ENCODE peak calls at places on chromosomes 13 and 19, in five cellular contexts. One of them, this sample, is unnamed.

GRCh38 chr13:35690546-35690945 is 214.1 kb upstream of the MAB21L1 start:
- DNase-seq in RPMI7951: peak
- DNase-seq in LHCN-M2: peak
- DNase-seq in stimulated activated CD8-positive, alpha-beta memory T cell treated with anti-CD3 and anti-CD28 coated beads, Interleukin-2, amount 100 ng/mL, for 48 hours: no peak
- DNase-seq in EL: peak
- DNase-seq in this sample: no peak

GRCh38 chr13:22077764-22078163 is 406.9 kb downstream of the FGF9 start:
- DNase-seq in RPMI7951: no peak
- DNase-seq in LHCN-M2: no peak
- DNase-seq in stimulated activated CD8-positive, alpha-beta memory T cell treated with anti-CD3 and anti-CD28 coated beads, Interleukin-2, amount 100 ng/mL, for 48 hours: no peak
- DNase-seq in EL: no peak
- DNase-seq in this sample: no peak

GRCh38 chr19:8373867-8374813 is 10.2 kb downstream of the ANGPTL4 start:
- DNase-seq in RPMI7951: no peak
- DNase-seq in LHCN-M2: peak
- DNase-seq in stimulated activated CD8-positive, alpha-beta memory T cell treated with anti-CD3 and anti-CD28 coated beads, Interleukin-2, amount 100 ng/mL, for 48 hours: no peak
- DNase-seq in EL: no peak
- DNase-seq in this sample: no peak

GRCh38 chr13:102017248-102017647 is 384.6 kb downstream of the FGF14 start:
- DNase-seq in RPMI7951: no peak
- DNase-seq in LHCN-M2: no peak
- DNase-seq in stimulated activated CD8-positive, alpha-beta memory T cell treated with anti-CD3 and anti-CD28 coated beads, Interleukin-2, amount 100 ng/mL, for 48 hours: no peak
- DNase-seq in EL: no peak
- DNase-seq in this sample: no peak

GRCh38 chr13:68908879-68909278 is 1198.7 kb upstream of the ATXN8OS start:
- DNase-seq in RPMI7951: no peak
- DNase-seq in LHCN-M2: no peak
- DNase-seq in stimulated activated CD8-positive, alpha-beta memory T cell treated with anti-CD3 and anti-CD28 coated beads, Interleukin-2, amount 100 ng/mL, for 48 hours: no peak
- DNase-seq in EL: no peak
- DNase-seq in this sample: no peak

GRCh38 chr13:89061821-89062220 is 1390.7 kb downstream of the SLITRK5 start:
- DNase-seq in RPMI7951: no peak
- DNase-seq in LHCN-M2: no peak
- DNase-seq in stimulated activated CD8-positive, alpha-beta memory T cell treated with anti-CD3 and anti-CD28 coated beads, Interleukin-2, amount 100 ng/mL, for 48 hours: no peak
- DNase-seq in EL: no peak
- DNase-seq in this sample: no peak

GRCh38 chr19:54233941-54234340 is 8.6 kb downstream of the LILRA6 start:
- DNase-seq in RPMI7951: no peak
- DNase-seq in LHCN-M2: no peak
- DNase-seq in stimulated activated CD8-positive, alpha-beta memory T cell treated with anti-CD3 and anti-CD28 coated beads, Interleukin-2, amount 100 ng/mL, for 48 hours: no peak
- DNase-seq in EL: no peak
- DNase-seq in this sample: peak

GRCh38 chr13:33377825-33378224 is 92.3 kb upstream of the STARD13 start:
- DNase-seq in RPMI7951: no peak
- DNase-seq in LHCN-M2: no peak
- DNase-seq in stimulated activated CD8-positive, alpha-beta memory T cell treated with anti-CD3 and anti-CD28 coated beads, Interleukin-2, amount 100 ng/mL, for 48 hours: no peak
- DNase-seq in EL: no peak
- DNase-seq in this sample: no peak

GRCh38 chr19:31074751-31075150 is 274.5 kb downstream of the TSHZ3 start:
- DNase-seq in RPMI7951: no peak
- DNase-seq in LHCN-M2: no peak
- DNase-seq in stimulated activated CD8-positive, alpha-beta memory T cell treated with anti-CD3 and anti-CD28 coated beads, Interleukin-2, amount 100 ng/mL, for 48 hours: no peak
- DNase-seq in EL: no peak
- DNase-seq in this sample: no peak

GRCh38 chr13:106173346-106173745 is 362.1 kb downstream of the EFNB2 start:
- DNase-seq in RPMI7951: peak
- DNase-seq in LHCN-M2: no peak
- DNase-seq in stimulated activated CD8-positive, alpha-beta memory T cell treated with anti-CD3 and anti-CD28 coated beads, Interleukin-2, amount 100 ng/mL, for 48 hours: no peak
- DNase-seq in EL: no peak
- DNase-seq in this sample: no peak

GRCh38 chr13:70191034-70191433 is 82.8 kb upstream of the KLHL1 start:
- DNase-seq in RPMI7951: no peak
- DNase-seq in LHCN-M2: no peak
- DNase-seq in stimulated activated CD8-positive, alpha-beta memory T cell treated with anti-CD3 and anti-CD28 coated beads, Interleukin-2, amount 100 ng/mL, for 48 hours: no peak
- DNase-seq in EL: no peak
- DNase-seq in this sample: no peak

GRCh38 chr19:16899566-16900075 is 10.8 kb downstream of the F2RL3 start:
- DNase-seq in RPMI7951: peak
- DNase-seq in LHCN-M2: peak
- DNase-seq in stimulated activated CD8-positive, alpha-beta memory T cell treated with anti-CD3 and anti-CD28 coated beads, Interleukin-2, amount 100 ng/mL, for 48 hours: no peak
- DNase-seq in EL: peak
- DNase-seq in this sample: peak

GRCh38 chr19:3721131-3721899 is 13.1 kb downstream of the TJP3 start:
- DNase-seq in RPMI7951: peak
- DNase-seq in LHCN-M2: peak
- DNase-seq in stimulated activated CD8-positive, alpha-beta memory T cell treated with anti-CD3 and anti-CD28 coated beads, Interleukin-2, amount 100 ng/mL, for 48 hours: peak
- DNase-seq in EL: peak
- DNase-seq in this sample: peak

GRCh38 chr19:11737964-11738745 is 591 bp downstream of the ZNF823 start:
- DNase-seq in RPMI7951: peak
- DNase-seq in LHCN-M2: peak
- DNase-seq in stimulated activated CD8-positive, alpha-beta memory T cell treated with anti-CD3 and anti-CD28 coated beads, Interleukin-2, amount 100 ng/mL, for 48 hours: peak
- DNase-seq in EL: peak
- DNase-seq in this sample: no peak

GRCh38 chr19:17948474-17948966 is 15.7 kb downstream of the CCDC124 start:
- DNase-seq in RPMI7951: no peak
- DNase-seq in LHCN-M2: no peak
- DNase-seq in stimulated activated CD8-positive, alpha-beta memory T cell treated with anti-CD3 and anti-CD28 coated beads, Interleukin-2, amount 100 ng/mL, for 48 hours: no peak
- DNase-seq in EL: no peak
- DNase-seq in this sample: no peak

GRCh38 chr13:21979156-21979819 is 308.4 kb downstream of the FGF9 start:
- DNase-seq in RPMI7951: no peak
- DNase-seq in LHCN-M2: no peak
- DNase-seq in stimulated activated CD8-positive, alpha-beta memory T cell treated with anti-CD3 and anti-CD28 coated beads, Interleukin-2, amount 100 ng/mL, for 48 hours: no peak
- DNase-seq in EL: no peak
- DNase-seq in this sample: no peak

GRCh38 chr19:58544591-58545285 is 874 bp downstream of the TRIM28 start:
- DNase-seq in RPMI7951: peak
- DNase-seq in LHCN-M2: peak
- DNase-seq in stimulated activated CD8-positive, alpha-beta memory T cell treated with anti-CD3 and anti-CD28 coated beads, Interleukin-2, amount 100 ng/mL, for 48 hours: peak
- DNase-seq in EL: no peak
- DNase-seq in this sample: peak

GRCh38 chr19:55696301-55697068 is 21.5 kb downstream of the EPN1 start:
- DNase-seq in RPMI7951: no peak
- DNase-seq in LHCN-M2: no peak
- DNase-seq in stimulated activated CD8-positive, alpha-beta memory T cell treated with anti-CD3 and anti-CD28 coated beads, Interleukin-2, amount 100 ng/mL, for 48 hours: no peak
- DNase-seq in EL: no peak
- DNase-seq in this sample: no peak

GRCh38 chr19:8028951-8029491 is 23.5 kb upstream of the CCL25 start:
- DNase-seq in RPMI7951: no peak
- DNase-seq in LHCN-M2: peak
- DNase-seq in stimulated activated CD8-positive, alpha-beta memory T cell treated with anti-CD3 and anti-CD28 coated beads, Interleukin-2, amount 100 ng/mL, for 48 hours: no peak
- DNase-seq in EL: no peak
- DNase-seq in this sample: no peak

GRCh38 chr19:14310055-14310454 is 71.2 kb upstream of the ADGRE5 start:
- DNase-seq in RPMI7951: no peak
- DNase-seq in LHCN-M2: no peak
- DNase-seq in stimulated activated CD8-positive, alpha-beta memory T cell treated with anti-CD3 and anti-CD28 coated beads, Interleukin-2, amount 100 ng/mL, for 48 hours: no peak
- DNase-seq in EL: no peak
- DNase-seq in this sample: no peak

GRCh38 chr13:109584844-109585361 is 201.5 kb downstream of the IRS2 start:
- DNase-seq in RPMI7951: no peak
- DNase-seq in LHCN-M2: no peak
- DNase-seq in stimulated activated CD8-positive, alpha-beta memory T cell treated with anti-CD3 and anti-CD28 coated beads, Interleukin-2, amount 100 ng/mL, for 48 hours: no peak
- DNase-seq in EL: no peak
- DNase-seq in this sample: no peak

GRCh38 chr13:96090240-96091101 is 564 bp downstream of the HS6ST3 start:
- DNase-seq in RPMI7951: no peak
- DNase-seq in LHCN-M2: no peak
- DNase-seq in stimulated activated CD8-positive, alpha-beta memory T cell treated with anti-CD3 and anti-CD28 coated beads, Interleukin-2, amount 100 ng/mL, for 48 hours: no peak
- DNase-seq in EL: peak
- DNase-seq in this sample: no peak

GRCh38 chr19:46015080-46015960 is 7.5 kb downstream of the PGLYRP1 start:
- DNase-seq in RPMI7951: peak
- DNase-seq in LHCN-M2: no peak
- DNase-seq in stimulated activated CD8-positive, alpha-beta memory T cell treated with anti-CD3 and anti-CD28 coated beads, Interleukin-2, amount 100 ng/mL, for 48 hours: peak
- DNase-seq in EL: peak
- DNase-seq in this sample: no peak

GRCh38 chr19:51450730-51451307 is 7.4 kb downstream of the SIGLEC8 start:
- DNase-seq in RPMI7951: no peak
- DNase-seq in LHCN-M2: no peak
- DNase-seq in stimulated activated CD8-positive, alpha-beta memory T cell treated with anti-CD3 and anti-CD28 coated beads, Interleukin-2, amount 100 ng/mL, for 48 hours: peak
- DNase-seq in EL: no peak
- DNase-seq in this sample: no peak

GRCh38 chr19:49676136-49676689 is 858 bp upstream of the PRMT1 start:
- DNase-seq in RPMI7951: peak
- DNase-seq in LHCN-M2: peak
- DNase-seq in stimulated activated CD8-positive, alpha-beta memory T cell treated with anti-CD3 and anti-CD28 coated beads, Interleukin-2, amount 100 ng/mL, for 48 hours: peak
- DNase-seq in EL: peak
- DNase-seq in this sample: peak

GRCh38 chr13:45875951-45876350 is 24.4 kb upstream of the SIAH3 start:
- DNase-seq in RPMI7951: no peak
- DNase-seq in LHCN-M2: no peak
- DNase-seq in stimulated activated CD8-positive, alpha-beta memory T cell treated with anti-CD3 and anti-CD28 coated beads, Interleukin-2, amount 100 ng/mL, for 48 hours: no peak
- DNase-seq in EL: no peak
- DNase-seq in this sample: no peak

GRCh38 chr13:40483601-40484000 is 182.8 kb downstream of the FOXO1 start:
- DNase-seq in RPMI7951: no peak
- DNase-seq in LHCN-M2: no peak
- DNase-seq in stimulated activated CD8-positive, alpha-beta memory T cell treated with anti-CD3 and anti-CD28 coated beads, Interleukin-2, amount 100 ng/mL, for 48 hours: no peak
- DNase-seq in EL: no peak
- DNase-seq in this sample: no peak

GRCh38 chr19:49952906-49953305 is 8.1 kb downstream of the SIGLEC11 start:
- DNase-seq in RPMI7951: no peak
- DNase-seq in LHCN-M2: no peak
- DNase-seq in stimulated activated CD8-positive, alpha-beta memory T cell treated with anti-CD3 and anti-CD28 coated beads, Interleukin-2, amount 100 ng/mL, for 48 hours: no peak
- DNase-seq in EL: no peak
- DNase-seq in this sample: no peak

GRCh38 chr19:2055871-2056809 is 5.1 kb upstream of the MKNK2 start:
- DNase-seq in RPMI7951: peak
- DNase-seq in LHCN-M2: peak
- DNase-seq in stimulated activated CD8-positive, alpha-beta memory T cell treated with anti-CD3 and anti-CD28 coated beads, Interleukin-2, amount 100 ng/mL, for 48 hours: no peak
- DNase-seq in EL: peak
- DNase-seq in this sample: no peak

GRCh38 chr19:42233638-42234292 is 8.6 kb downstream of the GSK3A start:
- DNase-seq in RPMI7951: no peak
- DNase-seq in LHCN-M2: no peak
- DNase-seq in stimulated activated CD8-positive, alpha-beta memory T cell treated with anti-CD3 and anti-CD28 coated beads, Interleukin-2, amount 100 ng/mL, for 48 hours: no peak
- DNase-seq in EL: no peak
- DNase-seq in this sample: no peak

GRCh38 chr13:114002771-114003321 is 29.0 kb upstream of the C13orf46 start:
- DNase-seq in RPMI7951: no peak
- DNase-seq in LHCN-M2: no peak
- DNase-seq in stimulated activated CD8-positive, alpha-beta memory T cell treated with anti-CD3 and anti-CD28 coated beads, Interleukin-2, amount 100 ng/mL, for 48 hours: no peak
- DNase-seq in EL: no peak
- DNase-seq in this sample: no peak

GRCh38 chr19:4456566-4456842 is 1.1 kb downstream of the UBXN6 start:
- DNase-seq in RPMI7951: peak
- DNase-seq in LHCN-M2: peak
- DNase-seq in stimulated activated CD8-positive, alpha-beta memory T cell treated with anti-CD3 and anti-CD28 coated beads, Interleukin-2, amount 100 ng/mL, for 48 hours: no peak
- DNase-seq in EL: peak
- DNase-seq in this sample: peak

GRCh38 chr13:98466634-98467236 is 110.2 kb downstream of the STK24 start:
- DNase-seq in RPMI7951: peak
- DNase-seq in LHCN-M2: peak
- DNase-seq in stimulated activated CD8-positive, alpha-beta memory T cell treated with anti-CD3 and anti-CD28 coated beads, Interleukin-2, amount 100 ng/mL, for 48 hours: no peak
- DNase-seq in EL: peak
- DNase-seq in this sample: peak

GRCh38 chr13:25776722-25777121 is 275.1 kb downstream of the SHISA2 start:
- DNase-seq in RPMI7951: no peak
- DNase-seq in LHCN-M2: no peak
- DNase-seq in stimulated activated CD8-positive, alpha-beta memory T cell treated with anti-CD3 and anti-CD28 coated beads, Interleukin-2, amount 100 ng/mL, for 48 hours: no peak
- DNase-seq in EL: no peak
- DNase-seq in this sample: no peak

GRCh38 chr19:2768365-2769132 is 14.5 kb downstream of the SGTA start:
- DNase-seq in RPMI7951: no peak
- DNase-seq in LHCN-M2: no peak
- DNase-seq in stimulated activated CD8-positive, alpha-beta memory T cell treated with anti-CD3 and anti-CD28 coated beads, Interleukin-2, amount 100 ng/mL, for 48 hours: no peak
- DNase-seq in EL: no peak
- DNase-seq in this sample: no peak

GRCh38 chr13:20137875-20138274 is 23.0 kb downstream of the GJA3 start:
- DNase-seq in RPMI7951: no peak
- DNase-seq in LHCN-M2: no peak
- DNase-seq in stimulated activated CD8-positive, alpha-beta memory T cell treated with anti-CD3 and anti-CD28 coated beads, Interleukin-2, amount 100 ng/mL, for 48 hours: no peak
- DNase-seq in EL: no peak
- DNase-seq in this sample: no peak

GRCh38 chr13:47256618-47257017 is 359.8 kb upstream of the HTR2A start:
- DNase-seq in RPMI7951: peak
- DNase-seq in LHCN-M2: peak
- DNase-seq in stimulated activated CD8-positive, alpha-beta memory T cell treated with anti-CD3 and anti-CD28 coated beads, Interleukin-2, amount 100 ng/mL, for 48 hours: no peak
- DNase-seq in EL: peak
- DNase-seq in this sample: no peak

GRCh38 chr19:11324079-11324661 is 15.3 kb downstream of the RAB3D start:
- DNase-seq in RPMI7951: peak
- DNase-seq in LHCN-M2: peak
- DNase-seq in stimulated activated CD8-positive, alpha-beta memory T cell treated with anti-CD3 and anti-CD28 coated beads, Interleukin-2, amount 100 ng/mL, for 48 hours: peak
- DNase-seq in EL: peak
- DNase-seq in this sample: peak

GRCh38 chr19:49326165-49326704 is 1.2 kb upstream of the SLC6A16 start:
- DNase-seq in RPMI7951: no peak
- DNase-seq in LHCN-M2: no peak
- DNase-seq in stimulated activated CD8-positive, alpha-beta memory T cell treated with anti-CD3 and anti-CD28 coated beads, Interleukin-2, amount 100 ng/mL, for 48 hours: no peak
- DNase-seq in EL: no peak
- DNase-seq in this sample: no peak

This sample was measured in SJSA1.